ENCODE peak calls at places on chromosomes 3 and 15, in seven cellular contexts. D is HFFc6; B is fibroblast of villous mesenchyme; Y is foreskin fibroblast; X is AG04449; Q is CD4-positive, alpha-beta T cell; I is Calu3. J is an unnamed sample.

GRCh38 chr3:170721563-170721962 is 135.7 kb upstream of the SLC7A14 start:
- DNase-seq in I (no peak), Y (peak; percentile 33), X (no peak), D (no peak), Q (no peak), B (no peak), J (no peak)

GRCh38 chr3:158847466-158847849 is 45.6 kb downstream of the MFSD1 start:
- DNase-seq in B (no peak), Q (no peak), Y (peak; percentile 69), X (no peak), D (no peak), I (no peak), J (no peak)

GRCh38 chr15:83982748-83983147 is 252.8 kb upstream of the GOLGA6L4 start:
- DNase-seq in Q (no peak), D (no peak), X (no peak), B (no peak), I (no peak), Y (no peak), J (no peak)

GRCh38 chr3:38549486-38549885 is 53.3 kb downstream of the EXOG start:
- DNase-seq in B (no peak), Q (no peak), I (no peak), X (no peak), Y (no peak), D (no peak), J (no peak)

GRCh38 chr15:45087513-45087912 is 26.5 kb downstream of the DUOX2 start:
- DNase-seq in D (no peak), Y (no peak), Q (no peak), X (no peak), I (no peak), B (peak; percentile 13), J (no peak)

GRCh38 chr3:30428251-30428650 is 178.2 kb upstream of the TGFBR2 start:
- DNase-seq in I (no peak), D (peak; percentile 43), X (no peak), Q (no peak), Y (peak; percentile 68), B (no peak), J (no peak)

GRCh38 chr3:72338942-72339749 is 509.1 kb downstream of the SHQ1 start:
- DNase-seq in B (peak; percentile 88), I (peak; percentile 79), D (peak; percentile 98), Y (peak; percentile 95), Q (no peak), X (peak; percentile 75), J (peak; percentile 32)

GRCh38 chr15:69577397-69577796 is 124.8 kb downstream of the RPLP1 start:
- DNase-seq in D (no peak), X (no peak), I (no peak), B (no peak), Y (no peak), Q (no peak), J (no peak)

GRCh38 chr3:138463724-138464489 is 29.5 kb downstream of the ESYT3 start:
- DNase-seq in Y (no peak), I (no peak), D (no peak), X (no peak), B (no peak), Q (no peak), J (no peak)

GRCh38 chr15:78204351-78205309 is 29.7 kb downstream of the ACSBG1 start:
- DNase-seq in X (no peak), B (peak; percentile 34), D (no peak), I (no peak), Q (no peak), Y (peak; percentile 41), J (no peak)

GRCh38 chr3:171757377-171758034 is 52.8 kb downstream of the PLD1 start:
- DNase-seq in Y (no peak), I (no peak), D (no peak), Q (no peak), X (no peak), B (no peak), J (no peak)

GRCh38 chr15:69665641-69666091 is 213.0 kb downstream of the RPLP1 start:
- DNase-seq in D (no peak), Q (no peak), X (no peak), I (no peak), Y (no peak), B (no peak), J (no peak)

GRCh38 chr15:61047783-61048182 is 181.3 kb downstream of the RORA start:
- DNase-seq in B (no peak), Q (no peak), D (no peak), Y (no peak), X (no peak), I (no peak), J (no peak)

GRCh38 chr15:38127306-38127731 is 125.3 kb upstream of the SPRED1 start:
- DNase-seq in Q (no peak), I (no peak), X (no peak), Y (peak; percentile 33), B (peak; percentile 75), D (peak; percentile 29), J (peak; percentile 68)

GRCh38 chr15:90654233-90655124 is 62.7 kb upstream of the BLM start:
- DNase-seq in Q (no peak), I (no peak), D (no peak), Y (no peak), X (no peak), B (no peak), J (no peak)

GRCh38 chr15:90957105-90957790 is 2.6 kb downstream of the RCCD1 start:
- DNase-seq in B (peak; percentile 32), I (no peak), Y (peak; percentile 80), Q (no peak), D (peak; percentile 53), X (no peak), J (no peak)

GRCh38 chr3:56985460-56986327 is 74.8 kb upstream of the SPATA12 start:
- DNase-seq in D (peak; percentile 16), I (no peak), X (no peak), Q (no peak), Y (peak; percentile 87), B (peak; percentile 44), J (no peak)

GRCh38 chr3:187775549-187775948 is 30.3 kb upstream of the BCL6 start:
- DNase-seq in D (no peak), I (no peak), X (no peak), Q (no peak), B (no peak), Y (no peak), J (no peak)

GRCh38 chr3:161351330-161351729 is 20.0 kb downstream of the SPTSSB start:
- DNase-seq in Q (no peak), B (no peak), D (no peak), X (no peak), I (no peak), Y (peak; percentile 16), J (no peak)

GRCh38 chr15:69729167-69729748 is 276.6 kb downstream of the RPLP1 start:
- DNase-seq in Q (peak; percentile 82), I (peak; percentile 75), Y (peak; percentile 40), B (peak; percentile 37), D (no peak), X (no peak), J (peak; percentile 49)

GRCh38 chr3:39122811-39123210 is 15.3 kb downstream of the TTC21A start:
- DNase-seq in B (no peak), X (no peak), Q (no peak), Y (no peak), D (no peak), I (no peak), J (no peak)

GRCh38 chr15:27017168-27017809 is 46.3 kb downstream of the GABRG3 start:
- DNase-seq in I (peak; percentile 10), B (peak; percentile 16), D (peak; percentile 59), X (peak; percentile 17), Y (peak; percentile 36), Q (no peak), J (peak; percentile 84)

GRCh38 chr3:149763565-149763964 is 11.3 kb upstream of the COMMD2 start:
- DNase-seq in Y (no peak), I (no peak), X (no peak), D (no peak), Q (no peak), B (no peak), J (no peak)

GRCh38 chr3:149767720-149768119 is 15.4 kb upstream of the COMMD2 start:
- DNase-seq in Q (no peak), I (no peak), D (no peak), Y (no peak), X (no peak), B (no peak), J (no peak)

GRCh38 chr3:149768704-149769103 is 16.4 kb upstream of the COMMD2 start:
- DNase-seq in I (no peak), Q (no peak), Y (no peak), D (no peak), B (no peak), X (no peak), J (no peak)

GRCh38 chr3:149764302-149764701 is 12.0 kb upstream of the COMMD2 start:
- DNase-seq in X (no peak), B (no peak), I (no peak), Y (no peak), Q (no peak), D (no peak), J (no peak)

GRCh38 chr3:149765762-149766334 is 13.6 kb upstream of the COMMD2 start:
- DNase-seq in B (peak; percentile 55), X (no peak), I (peak; percentile 28), Q (no peak), D (peak; percentile 55), Y (peak; percentile 68), J (no peak)
- TF ChIP-seq CTCF in B (peak; percentile 60), X (peak; percentile 54), I (peak; percentile 49), Q (peak; percentile 25), D (peak; percentile 83), Y (peak; percentile 59), J (peak; percentile 74)

GRCh38 chr15:41969851-41970431 is 2.4 kb downstream of the EHD4 start:
- DNase-seq in B (no peak), D (peak; percentile 20), Y (no peak), X (no peak), Q (no peak), I (no peak), J (no peak)

GRCh38 chr15:41971893-41972340 is 440 bp downstream of the EHD4 start:
- DNase-seq in X (no peak), I (peak; percentile 31), Q (no peak), D (no peak), Y (peak; percentile 29), B (no peak), J (no peak)

GRCh38 chr15:41970456-41970855 is 1.9 kb downstream of the EHD4 start:
- DNase-seq in I (no peak), Y (no peak), B (no peak), X (no peak), Q (no peak), D (no peak), J (no peak)

GRCh38 chr15:41971089-41971892 is 1.1 kb downstream of the EHD4 start:
- DNase-seq in Y (peak; percentile 80), B (peak; percentile 74), Q (peak; percentile 73), I (peak; percentile 44), X (no peak), D (peak; percentile 35), J (peak; percentile 66)

GRCh38 chr15:41972341-41973237 is at the start of gene EHD4:
- DNase-seq in Y (peak; percentile 100), Q (peak; percentile 91), X (peak; percentile 89), D (peak; percentile 99), B (peak; percentile 100), I (peak; percentile 89), J (peak; percentile 97)
- TF ChIP-seq CTCF in Y (peak; percentile 29), Q (no peak), X (peak; percentile 34), D (peak; percentile 66), B (peak; percentile 25), I (no peak), J (peak; percentile 59)

GRCh38 chr3:184907941-184908649 is 96.1 kb downstream of the VPS8 start:
- DNase-seq in Y (no peak), X (no peak), I (no peak), D (no peak), B (no peak), Q (no peak), J (no peak)
- TF ChIP-seq CTCF in Y (no peak), X (no peak), I (no peak), D (no peak), B (no peak), Q (no peak), J (no peak)

GRCh38 chr3:42097166-42097946 is 6.2 kb downstream of the TRAK1 start:
- DNase-seq in Y (peak; percentile 67), Q (no peak), D (peak; percentile 69), B (peak; percentile 50), I (no peak), X (peak; percentile 80), J (no peak)
- TF ChIP-seq CTCF in Y (no peak), Q (no peak), D (no peak), B (no peak), I (no peak), X (no peak), J (no peak)